ENCODE peak calls at places on chromosomes 16 and 17, in eight cellular contexts. F, D, H, E, Y, J, C and L are unnamed samples.

GRCh38 chr17:43902190-43902589 is 5.1 kb downstream of the MPP2 start:
- DNase-seq in J (no peak), H (no peak), D (no peak), C (no peak), F (no peak), Y (no peak), E (no peak), L (no peak)

GRCh38 chr17:34562387-34562786 is 17.0 kb upstream of the TMEM132E start:
- DNase-seq in Y (peak; percentile 18), J (no peak), C (no peak), F (no peak), D (no peak), H (no peak), E (no peak), L (no peak)

GRCh38 chr16:24146523-24146922 is 109.6 kb upstream of the CACNG3 start:
- DNase-seq in F (no peak), H (no peak), J (no peak), C (no peak), E (no peak), Y (no peak), D (peak; percentile 24), L (no peak)

GRCh38 chr17:38608648-38609047 is 2.9 kb upstream of the SRCIN1 start:
- DNase-seq in D (no peak), H (peak; percentile 66), E (no peak), F (no peak), C (no peak), J (no peak), Y (no peak), L (peak; percentile 74)

GRCh38 chr17:31673076-31673475 is 186.0 kb downstream of the COPRS start:
- DNase-seq in F (no peak), C (no peak), H (no peak), J (no peak), Y (no peak), E (no peak), D (no peak), L (no peak)

GRCh38 chr16:22318690-22319358 is 21.6 kb downstream of the POLR3E start:
- DNase-seq in Y (peak; percentile 55), E (peak; percentile 47), F (no peak), J (no peak), D (no peak), C (no peak), H (no peak), L (no peak)

GRCh38 chr16:83307206-83307990 is 500.4 kb upstream of the HSBP1 start:
- DNase-seq in D (no peak), H (no peak), F (no peak), E (no peak), Y (no peak), J (no peak), C (no peak), L (no peak)

GRCh38 chr17:34626141-34626681 is 46.8 kb downstream of the TMEM132E start:
- DNase-seq in Y (peak; percentile 9), F (no peak), J (no peak), H (no peak), D (no peak), C (no peak), E (peak; percentile 5), L (peak; percentile 16)

GRCh38 chr16:68737730-68738590 is 868 bp downstream of the CDH1 start:
- DNase-seq in H (peak; percentile 60), D (no peak), J (no peak), Y (peak; percentile 61), C (no peak), E (no peak), F (no peak), L (peak; percentile 88)

GRCh38 chr16:9105189-9105588 is 13.7 kb downstream of the HAPSTR1 start:
- DNase-seq in C (no peak), J (no peak), E (no peak), F (no peak), H (no peak), D (no peak), Y (no peak), L (no peak)

GRCh38 chr17:72151565-72152391 is 31.0 kb downstream of the SOX9 start:
- DNase-seq in E (peak; percentile 88), F (no peak), Y (peak; percentile 98), C (peak; percentile 89), H (peak; percentile 99), J (no peak), D (peak; percentile 52), L (peak; percentile 40)

GRCh38 chr16:77211880-77212735 is 12.9 kb downstream of the SYCE1L start:
- DNase-seq in H (no peak), Y (peak; percentile 86), E (peak; percentile 58), F (no peak), C (peak; percentile 58), J (no peak), D (peak; percentile 38), L (peak; percentile 75)

DNA sequence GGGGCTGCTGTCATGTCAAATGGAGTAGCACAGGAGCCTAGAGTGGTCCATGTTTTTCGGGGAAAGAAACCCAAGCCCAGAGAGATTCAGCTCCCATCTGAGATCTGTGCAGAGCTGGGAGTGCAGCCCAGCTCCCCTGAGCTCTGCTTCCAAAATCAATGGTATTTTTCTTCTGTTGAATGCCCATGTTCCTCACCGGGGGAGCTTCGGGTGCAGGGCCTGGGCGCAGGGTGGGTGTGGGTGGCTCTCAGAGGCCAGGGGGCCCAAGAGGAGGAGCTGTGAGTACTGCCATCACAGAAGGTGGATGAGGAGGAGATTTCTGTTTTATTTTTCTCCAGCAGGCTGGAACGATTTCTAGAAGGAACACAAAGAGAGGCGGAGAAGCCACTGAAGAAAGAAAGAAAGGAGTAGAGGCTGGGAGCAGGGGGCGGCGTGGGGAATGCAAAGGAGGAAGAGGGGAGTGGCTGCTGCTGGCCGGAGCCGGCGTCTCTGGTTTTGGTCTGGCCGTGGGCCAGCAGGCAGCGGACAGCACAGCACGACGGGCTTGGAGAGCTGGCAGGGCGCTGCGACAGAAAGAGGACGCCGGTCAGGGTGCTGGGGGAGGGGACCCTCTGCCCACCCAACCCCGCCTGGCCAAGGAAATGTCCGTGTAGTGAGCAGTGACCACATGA is 76.2 kb upstream of the KSR1 start:
- DNase-seq in E (peak; percentile 78), D (peak; percentile 75), F (peak; percentile 14), H (no peak), C (no peak), Y (no peak), J (peak; percentile 63), L (peak; percentile 76)
- H3K4me3 ChIP-seq in E (no peak overlapping the region), D (peak overlapping the region; percentile 52), F (peak overlapping the region; percentile 45), H (peak overlapping the region; percentile 33), C (peak overlapping the region; percentile 40), Y (peak overlapping the region; percentile 27), J (peak overlapping the region; percentile 44), L (no peak overlapping the region)

GRCh38 chr17:5272313-5272712 is 9.8 kb upstream of the RABEP1 start:
- DNase-seq in H (no peak), J (no peak), Y (no peak), F (no peak), C (no peak), D (no peak), E (no peak), L (no peak)
- H3K27ac ChIP-seq in H (no peak overlapping the region), J (no peak overlapping the region), Y (no peak overlapping the region), F (no peak overlapping the region), C (no peak overlapping the region), D (no peak overlapping the region), E (no peak overlapping the region), L (no peak overlapping the region)

DNA sequence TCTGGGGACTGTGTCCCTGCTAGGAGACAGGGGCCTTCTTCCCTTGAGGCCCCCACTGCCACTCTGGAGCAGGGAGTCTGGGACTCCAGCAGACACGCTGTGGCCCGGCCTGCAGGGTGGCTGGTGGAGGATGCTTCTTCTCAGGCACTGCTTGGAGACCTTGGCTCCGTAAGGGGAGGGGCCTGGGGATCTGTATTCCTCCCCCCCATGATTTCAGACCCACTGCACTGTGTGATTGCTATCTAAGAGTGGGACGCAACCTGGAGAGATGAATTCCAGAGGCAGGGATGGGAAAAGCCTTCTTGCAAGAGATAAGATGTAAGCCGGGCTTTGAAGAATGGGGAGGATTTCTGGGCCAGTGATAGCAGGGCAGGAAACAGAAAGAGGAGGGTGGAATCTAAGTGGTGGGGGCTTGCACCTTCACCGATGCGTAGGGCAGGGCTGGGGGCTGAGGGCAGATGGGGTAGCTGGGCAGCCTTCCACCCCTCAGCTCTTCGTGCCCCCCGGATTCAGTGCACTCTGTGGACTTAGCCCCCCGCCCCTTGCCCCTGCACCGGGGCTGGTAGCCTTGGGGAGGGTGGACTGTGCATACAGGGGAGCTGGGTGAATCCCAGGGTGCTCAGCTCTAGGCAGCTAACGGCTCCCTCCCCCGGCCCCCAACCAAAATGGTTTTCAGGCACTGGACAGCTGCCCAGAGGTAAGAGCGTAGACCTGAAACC is 5.2 kb upstream of the GSE1 start:
- DNase-seq in Y (no peak), J (no peak), E (no peak), F (no peak), H (no peak), C (no peak), D (no peak), L (no peak)
- TF ChIP-seq CTCF in Y (no peak), J (no peak), E (no peak), F (no peak), H (no peak), C (no peak), D (no peak), L (no peak)

DNA sequence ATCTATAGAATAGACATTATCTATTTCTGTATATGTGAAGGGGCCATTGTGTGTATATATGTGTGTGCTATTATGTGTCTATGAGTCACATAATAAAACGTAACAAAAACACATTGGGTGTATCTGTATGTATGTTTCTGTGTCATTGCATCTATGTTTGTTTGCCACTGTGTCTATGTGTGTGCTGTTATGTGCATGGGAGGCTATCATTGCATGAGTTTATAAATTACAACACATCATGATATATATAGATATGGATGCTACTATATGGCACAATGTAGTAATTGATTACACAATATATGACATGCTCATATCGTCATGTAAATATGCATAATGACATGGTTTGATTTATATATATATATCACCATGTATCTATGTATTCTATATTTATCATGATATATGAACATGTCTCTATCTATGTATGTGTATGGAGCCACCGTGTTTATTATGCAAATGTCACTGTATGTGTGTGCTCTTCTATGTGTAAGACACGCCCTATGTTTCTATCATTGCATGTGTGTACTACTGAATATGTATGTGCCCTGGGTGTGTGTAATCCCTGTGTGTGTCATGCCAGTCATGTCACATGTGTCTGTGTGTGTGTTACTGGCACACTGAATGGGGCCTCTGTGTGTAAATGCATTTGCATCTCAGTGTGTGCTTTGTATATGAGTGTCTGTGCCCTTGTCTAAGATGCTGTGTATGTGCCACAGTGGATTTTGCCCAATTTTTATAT is 1.4 kb upstream of the TSPOAP1 start:
- DNase-seq in J (no peak), D (no peak), E (no peak), F (no peak), C (no peak), Y (no peak), H (no peak), L (no peak)
- H3K4me3 ChIP-seq in J (no peak overlapping the region), D (peak overlapping the region; percentile 55), E (no peak overlapping the region), F (no peak overlapping the region), C (peak overlapping the region; percentile 44), Y (no peak overlapping the region), H (no peak overlapping the region), L (no peak overlapping the region)

DNA sequence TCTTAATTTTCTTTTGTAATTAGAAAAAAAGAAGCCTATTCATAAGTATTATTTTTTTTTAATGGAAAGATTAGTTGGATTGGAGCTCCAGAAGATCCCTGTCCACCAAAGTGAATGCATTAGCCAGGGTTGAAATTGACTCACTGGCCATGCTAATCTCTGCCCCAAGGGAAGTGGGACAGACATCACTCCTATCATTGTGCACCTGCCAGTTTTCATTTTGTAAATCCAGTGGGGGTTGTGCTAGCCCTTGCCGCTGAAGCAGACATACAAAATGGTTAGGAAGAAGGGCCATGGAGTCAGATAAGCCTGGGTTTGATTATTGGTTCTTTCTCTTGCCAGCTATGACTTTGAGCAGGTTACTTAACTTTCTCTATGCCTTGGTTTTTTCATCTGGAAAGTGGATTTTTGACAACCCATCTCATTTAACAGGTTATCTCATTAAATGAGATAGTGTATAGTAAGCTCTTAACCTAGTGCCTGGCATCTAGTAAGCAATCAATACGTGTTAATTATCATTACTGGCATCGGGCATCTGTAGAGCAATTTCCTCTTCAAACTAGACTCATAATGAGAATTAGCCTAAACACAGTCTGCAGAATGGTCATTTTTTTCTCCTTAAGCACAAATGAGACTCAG is 216.9 kb downstream of the IRX3 start:
- DNase-seq in H (no peak), D (no peak), E (no peak), C (no peak), F (no peak), J (no peak), Y (no peak), L (no peak)
- H3K27ac ChIP-seq in H (no peak overlapping the region), D (no peak overlapping the region), E (no peak overlapping the region), C (no peak overlapping the region), F (no peak overlapping the region), J (no peak overlapping the region), Y (no peak overlapping the region), L (no peak overlapping the region)